ENCODE peak calls at places on chromosomes 1 and 21, in ten cellular contexts. M, F, A, W, H, U, Y, G, J and T are unnamed samples.

GRCh38 chr21:16932314-16932713 is 580.5 kb upstream of the CXADR start:
- DNase-seq in U (no peak), G (no peak), M (no peak), A (no peak), F (no peak), H (no peak), J (no peak), W (no peak), Y (no peak), T (no peak)

GRCh38 chr1:102858695-102859094 is 249.6 kb downstream of the COL11A1 start:
- DNase-seq in H (no peak), A (no peak), J (no peak), U (no peak), G (peak), Y (no peak), F (no peak), W (no peak), M (no peak), T (no peak)

GRCh38 chr1:201145816-201146215 is 8.5 kb downstream of the TMEM9 start:
- DNase-seq in W (no peak), Y (no peak), J (no peak), A (no peak), U (no peak), M (no peak), H (no peak), F (no peak), G (no peak), T (peak)

GRCh38 chr1:162077900-162078299 is 8.4 kb downstream of the NOS1AP start:
- DNase-seq in Y (no peak), M (no peak), G (no peak), J (no peak), F (no peak), W (no peak), H (no peak), A (no peak), U (no peak), T (no peak)

GRCh38 chr21:37915941-37916794 is at the start of gene KCNJ6:
- DNase-seq in U (no peak), M (peak), Y (peak), F (no peak), A (no peak), J (peak), G (peak), W (no peak), H (no peak), T (no peak)

GRCh38 chr1:17009706-17010105 is 2.0 kb downstream of the ATP13A2 start:
- DNase-seq in F (no peak), M (no peak), Y (no peak), J (no peak), W (no peak), H (no peak), G (no peak), A (no peak), U (peak), T (peak)

GRCh38 chr1:48938975-48939374 is 162.3 kb upstream of the BEND5 start:
- DNase-seq in U (no peak), F (no peak), Y (no peak), A (no peak), J (no peak), W (no peak), H (no peak), M (no peak), G (no peak), T (no peak)

GRCh38 chr1:44603718-44604117 is 70.6 kb downstream of the TMEM53 start:
- DNase-seq in G (no peak), Y (no peak), H (no peak), M (no peak), U (no peak), J (no peak), F (no peak), W (no peak), A (no peak), T (peak)

GRCh38 chr21:44294391-44295162 is 5.3 kb upstream of the PFKL start:
- DNase-seq in W (no peak), M (no peak), J (no peak), A (no peak), H (no peak), Y (no peak), G (peak), U (no peak), F (no peak), T (no peak)

GRCh38 chr1:19852036-19852435 is 30.2 kb upstream of the OTUD3 start:
- DNase-seq in G (no peak), J (no peak), M (no peak), H (no peak), F (no peak), U (no peak), Y (no peak), W (no peak), A (no peak), T (no peak)

GRCh38 chr1:44616991-44617702 is 57.1 kb downstream of the TMEM53 start:
- DNase-seq in U (no peak), F (no peak), J (peak), G (peak), A (peak), M (peak), Y (peak), W (no peak), H (no peak), T (peak)

GRCh38 chr1:26401891-26402290 is 8.7 kb upstream of the LIN28A start:
- DNase-seq in M (peak), F (no peak), H (no peak), U (no peak), A (no peak), J (no peak), G (no peak), W (no peak), Y (peak), T (no peak)

GRCh38 chr21:44323591-44323990 is 15.6 kb downstream of the CFAP410 start:
- DNase-seq in Y (no peak), G (no peak), M (no peak), F (no peak), W (no peak), J (no peak), A (no peak), U (no peak), H (no peak), T (no peak)

GRCh38 chr1:181390350-181391080 is 92.8 kb upstream of the CACNA1E start:
- DNase-seq in U (no peak), J (no peak), F (no peak), G (no peak), M (no peak), Y (no peak), W (no peak), H (no peak), A (no peak), T (no peak)

GRCh38 chr1:14955402-14955801 is 198.1 kb upstream of the TMEM51 start:
- DNase-seq in W (no peak), U (peak), F (no peak), A (no peak), M (no peak), H (no peak), G (no peak), J (no peak), Y (peak), T (no peak)

GRCh38 chr1:246784621-246785535 is 60.7 kb downstream of the SCCPDH start:
- DNase-seq in J (no peak), G (peak), H (no peak), A (no peak), F (peak), W (no peak), M (no peak), Y (no peak), U (no peak), T (peak)

GRCh38 chr1:16614361-16615252 is 1.2 kb upstream of the NBPF1 start:
- DNase-seq in M (no peak), A (peak), G (no peak), J (peak), W (no peak), U (no peak), Y (no peak), F (no peak), H (no peak), T (peak)

GRCh38 chr21:28142692-28143091 is 850.0 kb downstream of the LTN1 start:
- DNase-seq in M (peak), W (no peak), U (peak), J (no peak), H (no peak), G (peak), F (no peak), Y (no peak), A (no peak), T (no peak)

GRCh38 chr1:89603651-89604413 is 29.1 kb upstream of the LRRC8C start:
- DNase-seq in M (peak), F (no peak), Y (peak), W (no peak), G (peak), H (no peak), J (no peak), U (peak), A (no peak), T (no peak)

GRCh38 chr1:6590046-6590445 is 10.3 kb downstream of the ZBTB48 start:
- DNase-seq in M (no peak), G (no peak), F (no peak), U (no peak), H (no peak), W (no peak), A (no peak), Y (no peak), J (no peak), T (no peak)

GRCh38 chr21:38903578-38904193 is 98.0 kb downstream of the ETS2 start:
- DNase-seq in Y (peak), A (peak), G (no peak), H (no peak), F (no peak), U (no peak), M (peak), J (no peak), W (no peak), T (no peak)

GRCh38 chr1:24491577-24492360 is 10.9 kb upstream of the RCAN3 start:
- DNase-seq in U (no peak), Y (no peak), M (no peak), H (no peak), W (no peak), A (peak), J (no peak), G (no peak), F (no peak), T (no peak)

GRCh38 chr1:68101829-68102228 is 51.4 kb upstream of the DIRAS3 start:
- DNase-seq in W (no peak), J (no peak), G (no peak), H (no peak), U (no peak), A (no peak), F (no peak), Y (no peak), M (no peak), T (no peak)

GRCh38 chr1:68104155-68104554 is 53.7 kb upstream of the DIRAS3 start:
- DNase-seq in H (no peak), A (no peak), F (no peak), W (no peak), J (no peak), U (peak), M (peak), Y (no peak), G (peak), T (no peak)

GRCh38 chr1:68103006-68103545 is 52.6 kb upstream of the DIRAS3 start:
- DNase-seq in W (no peak), F (no peak), G (no peak), A (no peak), H (no peak), Y (no peak), J (no peak), U (no peak), M (no peak), T (no peak)

DNA sequence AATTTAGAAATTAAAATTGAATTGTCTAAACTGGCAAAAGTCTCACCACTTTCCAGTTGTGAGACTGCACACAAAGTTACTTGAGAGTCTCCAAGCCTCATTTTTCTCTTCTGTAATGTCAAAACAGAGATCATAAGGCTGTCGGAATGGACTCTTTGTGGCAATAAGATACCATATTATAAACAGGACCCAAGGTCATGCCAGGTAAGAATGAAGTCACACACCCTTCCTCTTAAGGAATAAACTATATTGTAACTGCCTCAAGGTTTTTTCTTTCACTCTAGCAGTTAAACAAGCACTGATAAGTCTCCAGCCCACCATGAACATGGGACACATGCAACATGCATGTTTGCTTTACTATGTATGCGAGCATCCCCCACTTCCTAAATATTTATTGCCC is 50.1 kb upstream of the DIRAS3 start:
- DNase-seq in A (no peak), M (no peak), Y (no peak), U (no peak), H (no peak), G (no peak), W (no peak), J (no peak), F (no peak), T (no peak)
- TF ChIP-seq CTCF in A (no peak), M (no peak), Y (no peak), U (no peak), H (no peak), G (no peak), W (no peak), J (no peak), F (no peak), T (no peak)

GRCh38 chr1:84223751-84224432 is 77.6 kb upstream of the SAMD13 start:
- DNase-seq in U (no peak), M (no peak), F (no peak), W (no peak), A (no peak), J (no peak), Y (no peak), H (no peak), G (peak), T (no peak)
- TF ChIP-seq CTCF in U (peak), M (no peak), F (no peak), W (no peak), A (no peak), J (no peak), Y (no peak), H (peak), G (no peak), T (no peak)

DNA sequence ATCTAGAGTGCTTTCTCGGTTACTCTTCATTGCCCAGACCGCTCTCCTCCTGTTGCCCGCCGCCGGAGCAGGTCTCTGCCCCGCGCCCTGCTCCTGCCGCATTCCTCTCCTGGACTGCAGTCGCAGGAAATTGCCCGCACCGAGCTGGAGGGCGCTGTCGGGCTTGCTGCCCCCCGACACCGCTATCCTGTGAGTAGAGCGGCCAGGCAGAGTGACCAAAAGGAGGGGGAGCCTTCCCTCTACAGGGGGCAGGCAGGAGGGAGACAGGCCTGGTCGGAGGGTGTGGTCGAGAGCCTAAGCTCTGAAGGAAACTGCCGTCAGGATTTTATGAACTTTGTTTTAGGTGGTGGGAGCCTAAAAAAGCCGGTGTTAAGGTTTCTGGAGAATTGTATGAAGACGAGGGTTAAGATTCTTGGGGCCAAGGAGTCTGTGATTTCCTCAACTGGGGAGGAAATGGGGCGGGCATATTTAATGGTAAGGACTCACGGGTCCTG is 506 bp downstream of the LRIG2 start:
- DNase-seq in A (no peak), F (peak), H (no peak), U (peak), J (peak), G (peak), M (no peak), Y (peak), W (no peak), T (no peak)
- TF ChIP-seq CTCF in A (peak), F (peak), H (peak), U (peak), J (no peak), G (peak), M (peak), Y (no peak), W (peak), T (peak)

GRCh38 chr1:22673486-22674409 is 20.7 kb downstream of the C1QB start:
- DNase-seq in W (peak), U (peak), G (peak), A (peak), Y (peak), H (peak), M (peak), F (no peak), J (peak), T (no peak)
- TF ChIP-seq CTCF in W (peak), U (peak), G (peak), A (peak), Y (peak), H (peak), M (peak), F (peak), J (peak), T (peak)

GRCh38 chr21:30268608-30269197 is 14.0 kb downstream of the KRTAP24-1 start:
- DNase-seq in H (no peak), G (no peak), Y (no peak), U (peak), M (no peak), J (no peak), W (no peak), A (no peak), F (peak), T (no peak)
- TF ChIP-seq CTCF in H (no peak), G (no peak), Y (no peak), U (peak), M (peak), J (peak), W (no peak), A (peak), F (peak), T (peak)

GRCh38 chr1:10519016-10519417 is 44.3 kb downstream of the PEX14 start:
- DNase-seq in G (no peak), Y (no peak), J (no peak), A (peak), U (no peak), W (no peak), F (no peak), M (no peak), H (no peak), T (no peak)
- TF ChIP-seq CTCF in G (peak), Y (no peak), J (no peak), A (no peak), U (no peak), W (no peak), F (no peak), M (no peak), H (no peak), T (peak)